ENCODE peak calls at places on chromosomes 1 and 21, in six cellular contexts. K is neural crest cell, E is hepatocyte, U is WTC11, M is Calu3, D is AG04449. N is an unnamed sample.

GRCh38 chr1:66375125-66375524 is 158.8 kb upstream of the SGIP1 start:
- DNase-seq in U (no peak), E (no peak), M (no peak), D (no peak), K (no peak), N (no peak)

GRCh38 chr1:177669161-177669560 is 300.7 kb downstream of the SEC16B start:
- DNase-seq in K (no peak), U (no peak), E (no peak), D (no peak), M (no peak), N (no peak)

GRCh38 chr1:104132386-104132973 is 382.8 kb downstream of the AMY1C start:
- DNase-seq in E (peak), K (no peak), U (no peak), M (peak), D (no peak), N (no peak)

GRCh38 chr1:218034464-218034863 is 250.6 kb upstream of the RRP15 start:
- DNase-seq in K (peak), M (no peak), U (peak), D (no peak), E (no peak), N (no peak)

GRCh38 chr1:205354259-205354904 is 2.3 kb downstream of the KLHDC8A start:
- DNase-seq in D (no peak), K (peak), M (peak), E (peak), U (peak), N (no peak)

GRCh38 chr1:86434031-86434430 is 10.1 kb downstream of the CLCA2 start:
- DNase-seq in D (no peak), K (no peak), M (no peak), U (no peak), E (no peak), N (no peak)

GRCh38 chr1:185681034-185681633 is 53.1 kb upstream of the HMCN1 start:
- DNase-seq in E (peak), M (peak), U (no peak), D (no peak), K (peak), N (no peak)

GRCh38 chr1:223513309-223513708 is 120.1 kb downstream of the CCDC185 start:
- DNase-seq in M (no peak), K (no peak), U (no peak), D (no peak), E (no peak), N (no peak)

GRCh38 chr1:23664837-23665795 is 26.5 kb upstream of the RPL11 start:
- DNase-seq in M (no peak), K (no peak), D (no peak), E (no peak), U (peak), N (no peak)

GRCh38 chr1:214296860-214297699 is 16.1 kb downstream of the SMYD2 start:
- DNase-seq in E (no peak), M (no peak), U (no peak), D (peak), K (no peak), N (no peak)

GRCh38 chr1:243345205-243345604 is 89.4 kb downstream of the SDCCAG8 start:
- DNase-seq in E (peak), M (peak), D (no peak), K (no peak), U (no peak), N (no peak)

GRCh38 chr1:39671793-39672550 is at the start of gene NT5C1A:
- DNase-seq in M (peak), E (peak), K (peak), U (peak), D (no peak), N (peak)

GRCh38 chr1:16122916-16123315 is 33.0 kb downstream of the EPHA2 start:
- DNase-seq in M (no peak), E (no peak), U (no peak), K (no peak), D (peak), N (no peak)

GRCh38 chr21:27326293-27326692 is 359.4 kb upstream of the ADAMTS5 start:
- DNase-seq in D (no peak), E (no peak), K (no peak), U (no peak), M (no peak), N (no peak)

GRCh38 chr1:228733576-228733975 is 1.7 kb upstream of the RHOU start:
- DNase-seq in D (no peak), K (no peak), U (no peak), E (no peak), M (no peak), N (no peak)
- TF ChIP-seq CTCF in D (no peak), K (no peak), U (no peak), E (no peak), M (no peak), N (no peak)

GRCh38 chr21:36122977-36123376 is 11.9 kb upstream of the CBR3 start:
- DNase-seq in E (no peak), U (no peak), K (no peak), M (no peak), D (no peak), N (no peak)
- TF ChIP-seq CTCF in E (peak), U (no peak), K (peak), M (no peak), D (no peak), N (peak)

GRCh38 chr1:226568077-226568831 is 19.7 kb downstream of the STUM start:
- DNase-seq in U (peak), M (peak), D (no peak), E (peak), K (no peak), N (no peak)
- TF ChIP-seq CTCF in U (no peak), M (peak), D (peak), E (peak), K (peak), N (peak)

DNA sequence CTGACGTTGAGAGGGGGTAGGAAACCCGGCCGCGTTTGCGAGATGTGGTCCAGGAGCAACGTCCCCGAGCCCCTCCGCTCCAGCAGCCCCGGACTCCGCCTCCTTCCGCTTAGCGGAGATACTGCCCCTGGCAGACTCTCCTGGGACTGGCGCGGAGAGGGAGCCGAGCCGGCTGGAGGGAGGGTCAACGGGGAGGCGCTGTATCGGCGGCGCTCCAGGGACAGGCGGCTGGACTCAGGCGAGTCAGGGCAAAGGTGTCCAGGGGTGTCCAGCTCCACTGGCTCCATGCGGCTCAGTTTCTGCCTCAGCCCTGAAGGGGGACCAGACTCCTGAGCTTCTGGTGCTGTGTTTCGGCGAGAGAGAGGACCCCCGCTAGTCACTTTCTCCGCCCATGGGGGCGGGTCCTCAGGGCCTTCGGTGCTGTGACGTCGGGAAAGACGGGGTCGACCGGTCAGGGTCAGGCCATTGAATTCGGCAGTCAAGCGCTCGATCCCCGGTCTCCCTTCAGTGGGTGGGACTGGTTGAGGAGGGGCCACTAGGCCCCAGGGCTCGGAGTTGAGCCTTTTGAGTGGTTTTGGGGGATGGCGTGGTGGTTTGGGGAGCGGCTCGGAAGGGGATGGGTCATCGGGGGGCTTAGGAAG is 2.8 kb upstream of the LIX1L start:
- DNase-seq in E (peak), K (peak), U (peak), D (no peak), M (peak), N (peak)
- TF ChIP-seq CTCF in E (no peak), K (peak), U (no peak), D (no peak), M (no peak), N (peak)

DNA sequence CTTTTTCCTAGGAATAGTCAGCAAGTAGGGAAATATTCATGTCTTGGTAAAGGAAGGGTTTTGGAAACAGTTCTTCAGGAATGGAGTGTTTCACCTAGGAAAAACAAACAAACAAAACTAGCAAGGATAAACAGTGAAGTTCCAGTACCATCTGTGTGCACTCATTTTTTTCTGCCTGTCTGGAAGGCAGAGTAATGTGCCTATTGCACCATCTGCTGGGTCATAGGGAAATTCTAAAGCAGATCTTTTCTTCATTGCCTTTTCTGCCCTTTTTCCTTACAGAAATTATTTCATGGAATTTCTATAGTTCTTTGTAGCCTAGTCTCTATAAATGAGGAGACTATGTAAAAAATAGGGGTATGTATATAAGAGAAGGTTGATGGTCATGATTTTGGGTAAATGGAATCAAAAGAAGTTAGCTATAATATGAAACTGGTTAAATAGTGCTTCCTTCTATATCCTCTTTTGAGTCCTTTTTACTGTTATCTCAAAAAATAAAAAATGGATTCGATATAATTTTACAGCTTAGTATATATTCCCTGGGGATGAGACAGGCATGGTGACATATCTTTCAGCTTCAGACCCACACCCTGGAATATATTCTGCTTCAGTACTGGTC is 3.4 kb upstream of the HRNR start:
- DNase-seq in M (no peak), U (no peak), E (no peak), D (no peak), K (no peak), N (no peak)
- TF ChIP-seq CTCF in M (no peak), U (no peak), E (no peak), D (no peak), K (no peak), N (peak)

GRCh38 chr1:90132306-90132705 is 137.4 kb downstream of the ZNF326 start:
- DNase-seq in M (no peak), D (no peak), K (no peak), E (no peak), U (no peak), N (no peak)

GRCh38 chr1:90135306-90135705 is 140.4 kb downstream of the ZNF326 start:
- DNase-seq in E (no peak), K (no peak), M (no peak), U (no peak), D (no peak), N (no peak)

GRCh38 chr1:90127288-90127953 is 132.5 kb downstream of the ZNF326 start:
- DNase-seq in D (no peak), E (no peak), K (no peak), M (no peak), U (no peak), N (no peak)

DNA sequence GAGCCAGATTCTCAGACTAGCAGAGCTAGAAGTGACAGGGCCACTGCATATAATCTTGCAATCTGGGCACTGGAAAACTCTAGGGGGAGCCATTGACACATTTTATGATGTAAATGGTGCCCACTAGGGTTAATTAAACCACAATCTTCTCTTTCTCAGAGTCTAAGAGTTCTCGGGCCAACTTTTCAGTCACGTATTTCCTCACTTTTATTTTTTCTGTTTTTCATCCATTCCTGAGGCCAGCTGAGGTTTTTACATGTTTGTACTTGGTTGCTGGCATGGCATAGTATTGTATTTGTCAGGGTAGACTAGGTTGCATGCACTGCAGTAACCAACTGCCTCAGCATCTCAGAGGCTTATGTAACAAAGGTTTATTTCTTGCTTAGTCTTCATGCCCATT is 138.2 kb downstream of the ZNF326 start:
- DNase-seq in U (peak), D (no peak), K (peak), E (peak), M (peak), N (no peak)
- TF ChIP-seq CTCF in U (no peak), D (no peak), K (peak), E (peak), M (peak), N (peak)

GRCh38 chr1:27368872-27369703 is 2.3 kb upstream of the MAP3K6 start:
- DNase-seq in M (no peak), U (no peak), D (no peak), K (no peak), E (no peak), N (peak)
- TF ChIP-seq CTCF in M (peak), U (no peak), D (peak), K (peak), E (peak), N (peak)

DNA sequence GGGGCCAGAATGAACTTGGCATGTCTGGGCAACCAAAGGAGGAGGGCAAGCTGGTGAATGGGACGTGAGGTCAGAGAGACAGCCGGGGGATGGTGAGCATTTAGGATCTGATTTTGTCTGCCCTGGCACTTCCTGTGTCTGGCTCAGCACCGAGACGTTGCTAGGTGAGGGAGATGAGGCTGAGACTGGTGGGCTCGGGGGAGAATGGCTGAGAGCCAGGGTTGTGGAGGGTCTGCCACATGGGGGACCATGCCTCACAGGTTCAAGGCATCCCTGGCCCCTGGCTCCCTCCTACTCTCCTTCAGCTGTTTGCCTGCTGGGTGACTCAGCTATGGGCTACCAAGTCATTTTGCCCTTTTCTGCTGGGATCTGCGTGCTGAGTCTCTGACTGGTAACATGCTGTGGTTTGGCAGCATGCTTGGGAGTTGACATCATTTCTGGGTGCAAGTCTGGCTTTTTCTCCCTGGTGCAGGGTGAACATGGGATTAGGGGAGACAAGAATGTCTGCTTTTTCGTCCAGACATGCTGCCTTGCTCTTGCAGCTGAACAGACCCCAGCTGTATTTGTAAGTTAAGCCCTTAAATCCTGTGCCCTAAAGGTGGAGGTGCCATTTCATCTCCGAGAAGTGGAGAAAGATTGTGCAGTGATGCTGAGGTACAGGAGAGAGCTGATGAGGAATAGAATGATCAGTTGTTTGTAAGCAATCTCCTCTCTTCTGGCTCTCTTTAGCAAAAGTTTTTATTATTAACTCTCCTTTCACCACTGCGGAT is 17.6 kb downstream of the GALNT2 start:
- DNase-seq in M (peak), E (peak), K (no peak), U (no peak), D (peak), N (no peak)
- TF ChIP-seq CTCF in M (no peak), E (no peak), K (no peak), U (no peak), D (no peak), N (no peak)

N was measured in chondrocyte.